ENCODE peak calls at places on chromosomes 6 and 20, in seven cellular contexts. I, Q, S, T, G, R and Z are unnamed samples.
A peak's percentile ranks its signal among the peaks of the same experiment; 100 is the strongest.

GRCh38 chr6:30463651-30464618 is 25.4 kb upstream of the HLA-E start:
- DNase-seq in I (peak; percentile 61), Q (no peak), S (peak; percentile 57), T (peak; percentile 41), G (no peak), R (no peak), Z (no peak)

GRCh38 chr20:44643596-44644383 is 7.7 kb downstream of the ADA start:
- DNase-seq in I (peak; percentile 51), Q (peak; percentile 70), S (peak; percentile 49), T (peak; percentile 38), G (no peak), R (peak; percentile 70), Z (peak; percentile 66)

GRCh38 chr6:136550045-136550329 is 235 bp downstream of the MAP7 start:
- DNase-seq in I (no peak), Q (no peak), S (no peak), T (no peak), G (no peak), R (peak; percentile 7), Z (no peak)

GRCh38 chr6:125020385-125020784 is 58.1 kb downstream of the RNF217 start:
- DNase-seq in I (no peak), Q (no peak), S (no peak), T (peak; percentile 20), G (no peak), R (no peak), Z (no peak)

GRCh38 chr6:18034798-18035202 is 47.4 kb upstream of the KIF13A start:
- DNase-seq in I (peak; percentile 54), Q (no peak), S (no peak), T (peak; percentile 44), G (no peak), R (no peak), Z (peak; percentile 82)

GRCh38 chr20:44723798-44724362 is 8.7 kb downstream of the CCN5 start:
- DNase-seq in I (no peak), Q (no peak), S (no peak), T (no peak), G (no peak), R (no peak), Z (no peak)

GRCh38 chr6:127897437-127897836 is 3.4 kb downstream of the THEMIS start:
- DNase-seq in I (no peak), Q (no peak), S (no peak), T (no peak), G (no peak), R (no peak), Z (no peak)

GRCh38 chr20:17969276-17969883 is 562 bp downstream of the MGME1 start:
- DNase-seq in I (peak; percentile 52), Q (peak; percentile 31), S (peak; percentile 52), T (peak; percentile 65), G (no peak), R (peak; percentile 22), Z (peak; percentile 51)

GRCh38 chr6:107489636-107490567 is at the start of gene SOBP:
- DNase-seq in I (peak; percentile 33), Q (peak; percentile 54), S (peak; percentile 37), T (peak; percentile 48), G (peak; percentile 30), R (peak; percentile 83), Z (peak; percentile 57)

GRCh38 chr6:66725670-66726069 is 1018.6 kb upstream of the EYS start:
- DNase-seq in I (no peak), Q (no peak), S (no peak), T (no peak), G (no peak), R (no peak), Z (no peak)

GRCh38 chr6:11030904-11031303 is 13.2 kb downstream of the ELOVL2 start:
- DNase-seq in I (no peak), Q (no peak), S (no peak), T (no peak), G (no peak), R (no peak), Z (no peak)

GRCh38 chr6:149716584-149716983 is 1.3 kb downstream of the LATS1 start:
- DNase-seq in I (no peak), Q (no peak), S (no peak), T (no peak), G (no peak), R (no peak), Z (no peak)

GRCh38 chr6:56995347-56995746 is 40.4 kb downstream of the BEND6 start:
- DNase-seq in I (no peak), Q (no peak), S (no peak), T (no peak), G (no peak), R (no peak), Z (no peak)

GRCh38 chr20:9235518-9235917 is 166.6 kb downstream of the PLCB4 start:
- DNase-seq in I (no peak), Q (no peak), S (no peak), T (no peak), G (no peak), R (no peak), Z (no peak)

GRCh38 chr20:1830240-1830639 is 65.0 kb upstream of the SIRPA start:
- DNase-seq in I (no peak), Q (peak; percentile 98), S (no peak), T (peak; percentile 66), G (no peak), R (peak; percentile 80), Z (no peak)

GRCh38 chr6:149032599-149033405 is 284.7 kb upstream of the TAB2 start:
- DNase-seq in I (no peak), Q (peak; percentile 86), S (no peak), T (peak; percentile 42), G (no peak), R (no peak), Z (no peak)

GRCh38 chr6:21804941-21805610 is 211.5 kb downstream of the SOX4 start:
- DNase-seq in I (no peak), Q (no peak), S (no peak), T (no peak), G (no peak), R (peak; percentile 15), Z (no peak)

GRCh38 chr6:136522636-136523035 is 27.6 kb downstream of the MAP7 start:
- DNase-seq in I (no peak), Q (no peak), S (no peak), T (no peak), G (no peak), R (no peak), Z (no peak)

GRCh38 chr6:14084388-14084787 is 33.2 kb upstream of the CD83 start:
- DNase-seq in I (no peak), Q (no peak), S (no peak), T (no peak), G (no peak), R (no peak), Z (no peak)

DNA sequence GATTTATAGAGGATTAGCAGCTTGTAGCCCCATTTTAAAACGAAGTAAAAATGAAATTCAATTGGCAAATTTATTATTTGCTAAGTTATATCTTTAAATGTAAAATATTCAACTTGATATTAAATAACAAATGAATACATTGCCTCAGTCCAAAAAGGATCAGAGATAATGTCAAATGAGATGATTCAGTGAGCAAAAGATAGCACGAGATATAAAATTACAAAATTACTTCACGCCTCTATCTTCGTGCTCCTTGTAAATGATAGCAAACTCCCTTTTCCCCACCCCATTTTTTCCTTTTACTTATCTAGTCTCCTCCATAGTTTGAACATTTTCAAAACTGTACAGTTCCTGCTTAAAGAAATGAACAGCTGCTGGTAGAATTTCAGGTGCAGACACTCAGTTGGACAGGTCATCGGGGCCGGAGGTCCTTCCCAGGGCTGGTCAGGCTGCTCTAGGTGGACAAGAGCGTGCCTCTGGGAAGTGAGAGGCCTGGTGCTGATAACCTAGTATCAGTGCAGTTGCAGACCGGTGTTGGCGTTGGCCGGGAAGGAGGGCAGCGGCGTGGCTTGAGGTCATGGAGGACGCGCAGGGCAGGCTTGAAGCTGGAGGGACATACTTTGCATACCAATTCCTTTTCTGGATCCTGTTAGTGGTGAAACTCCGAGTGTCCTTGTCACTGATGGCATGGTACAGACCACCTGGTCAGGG is 83.9 kb downstream of the CDC5L start:
- DNase-seq in I (no peak), Q (no peak), S (no peak), T (no peak), G (no peak), R (no peak), Z (no peak)
- H3K27ac ChIP-seq in I (no peak overlapping the region), Q (no peak overlapping the region), S (no peak overlapping the region), T (no peak overlapping the region), G (no peak overlapping the region), R (peak overlapping the region; percentile 22), Z (no peak overlapping the region)

GRCh38 chr20:38033330-38034107 is at the start of the genes RPRD1B and TTI1:
- DNase-seq in I (peak; percentile 94), Q (peak; percentile 90), S (peak; percentile 93), T (peak; percentile 90), G (peak; percentile 82), R (peak; percentile 91), Z (peak; percentile 91)
- TF ChIP-seq POLR2A in I (peak; percentile 73), Q (peak; percentile 74), S (no peak), T (peak; percentile 83), G (peak; percentile 72), R (peak; percentile 70), Z (peak; percentile 63)

GRCh38 chr6:7311171-7311570 is 1.8 kb downstream of the SSR1 start:
- DNase-seq in I (no peak), Q (no peak), S (no peak), T (no peak), G (no peak), R (no peak), Z (no peak)
- H3K4me3 ChIP-seq in I (no peak overlapping the region), Q (no peak overlapping the region), S (peak overlapping the region; percentile 99), T (no peak overlapping the region), G (no peak overlapping the region), R (peak overlapping the region; percentile 100), Z (peak overlapping the region; percentile 100)

GRCh38 chr6:118548136-118548535 is at the start of gene PLN:
- DNase-seq in I (no peak), Q (no peak), S (no peak), T (no peak), G (no peak), R (peak; percentile 30), Z (no peak)

GRCh38 chr6:118546164-118546929 is 1.7 kb upstream of the PLN start:
- DNase-seq in I (no peak), Q (no peak), S (no peak), T (no peak), G (no peak), R (no peak), Z (no peak)

GRCh38 chr6:118537579-118537978 is 10.5 kb upstream of the PLN start:
- DNase-seq in I (no peak), Q (no peak), S (no peak), T (no peak), G (no peak), R (no peak), Z (no peak)

GRCh38 chr6:118544105-118544504 is 4.0 kb upstream of the PLN start:
- DNase-seq in I (no peak), Q (no peak), S (no peak), T (no peak), G (no peak), R (no peak), Z (no peak)

DNA sequence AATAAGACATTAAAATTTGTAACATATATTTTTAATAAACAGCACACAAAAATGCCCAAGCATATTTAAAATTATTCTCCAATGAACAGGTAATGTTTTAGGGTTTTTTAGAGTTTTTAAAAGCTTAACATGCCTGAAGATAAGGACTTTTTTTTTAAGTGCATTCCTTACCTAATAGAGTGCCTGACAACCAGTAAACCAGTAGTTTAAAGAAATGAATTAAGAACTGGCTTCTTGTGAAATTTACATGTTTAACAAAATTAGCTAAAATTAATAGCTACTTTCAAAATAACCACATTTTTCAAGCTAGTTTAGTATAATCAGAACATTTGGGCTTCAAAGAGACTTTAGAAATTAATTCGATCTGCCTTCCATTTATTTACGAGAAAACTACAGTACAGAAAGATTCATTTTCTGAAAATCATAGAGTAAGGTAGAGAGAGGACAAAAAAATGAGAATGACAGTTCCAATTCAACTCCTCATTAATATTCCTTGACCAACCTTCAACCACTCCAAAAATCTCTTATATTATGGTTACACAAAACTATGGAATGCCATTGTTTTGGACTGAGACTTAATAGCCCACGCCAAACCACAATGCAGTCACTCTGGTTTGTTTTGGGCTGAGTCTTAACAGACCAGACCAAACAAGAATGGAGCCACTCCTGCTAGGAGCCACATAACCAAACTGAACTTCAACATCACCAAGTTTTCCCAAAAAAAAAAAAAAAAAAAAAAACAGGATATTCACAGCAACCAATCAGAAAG is 5.7 kb upstream of the PLN start:
- DNase-seq in I (no peak), Q (no peak), S (no peak), T (no peak), G (no peak), R (no peak), Z (no peak)
- H3K27ac ChIP-seq in I (no peak overlapping the region), Q (no peak overlapping the region), S (no peak overlapping the region), T (no peak overlapping the region), G (no peak overlapping the region), R (peak overlapping the region; percentile 76), Z (no peak overlapping the region)